ENCODE peak calls at places on chromosomes 6 and 20, in five cellular contexts. One of them, this sample, is unnamed.
A peak's percentile ranks its signal among the peaks of the same experiment; 100 is the strongest.

GRCh38 chr20:38181207-38181693 is 16.2 kb upstream of the TGM2 start:
- DNase-seq in tibial nerve: no peak
- DNase-seq in fibroblast of lung: no peak
- DNase-seq in cardiac muscle cell: no peak
- DNase-seq in lung: no peak
- DNase-seq in this sample: peak; percentile 94

GRCh38 chr6:106257195-106257594 is 68.4 kb downstream of the ATG5 start:
- DNase-seq in lung: no peak
- DNase-seq in cardiac muscle cell: no peak
- DNase-seq in fibroblast of lung: peak; percentile 70
- DNase-seq in tibial nerve: no peak
- DNase-seq in this sample: no peak

GRCh38 chr6:87907521-87907920 is 140.1 kb upstream of the SPACA1 start:
- DNase-seq in tibial nerve: no peak
- DNase-seq in lung: no peak
- DNase-seq in cardiac muscle cell: peak; percentile 83
- DNase-seq in fibroblast of lung: peak; percentile 91
- DNase-seq in this sample: peak; percentile 94

GRCh38 chr20:35663813-35664543 is 722 bp downstream of the CPNE1 start:
- DNase-seq in cardiac muscle cell: peak; percentile 41
- DNase-seq in fibroblast of lung: peak; percentile 32
- DNase-seq in lung: peak; percentile 36
- DNase-seq in tibial nerve: peak; percentile 19
- DNase-seq in this sample: peak; percentile 62

GRCh38 chr6:41939091-41939847 is 2.3 kb downstream of the CCND3 start:
- DNase-seq in cardiac muscle cell: peak; percentile 85
- DNase-seq in lung: peak; percentile 66
- DNase-seq in tibial nerve: no peak
- DNase-seq in fibroblast of lung: peak; percentile 42
- DNase-seq in this sample: peak; percentile 91

GRCh38 chr6:5122504-5123112 is 37.5 kb downstream of the PPP1R3G start:
- DNase-seq in fibroblast of lung: no peak
- DNase-seq in cardiac muscle cell: no peak
- DNase-seq in tibial nerve: no peak
- DNase-seq in lung: no peak
- DNase-seq in this sample: no peak

GRCh38 chr6:87322304-87323212 is at the start of gene SMIM8:
- DNase-seq in cardiac muscle cell: peak; percentile 75
- DNase-seq in tibial nerve: peak; percentile 64
- DNase-seq in lung: peak; percentile 85
- DNase-seq in fibroblast of lung: peak; percentile 75
- DNase-seq in this sample: peak; percentile 85

GRCh38 chr20:57651977-57652864 is 32.0 kb upstream of the ZBP1 start:
- DNase-seq in tibial nerve: peak; percentile 4
- DNase-seq in lung: no peak
- DNase-seq in fibroblast of lung: no peak
- DNase-seq in cardiac muscle cell: no peak
- DNase-seq in this sample: peak; percentile 9

GRCh38 chr20:4151991-4152695 is 136.8 kb upstream of the RNF24 start:
- DNase-seq in cardiac muscle cell: peak; percentile 37
- DNase-seq in lung: no peak
- DNase-seq in fibroblast of lung: peak; percentile 88
- DNase-seq in tibial nerve: no peak
- DNase-seq in this sample: no peak

GRCh38 chr6:70375882-70376281 is 37.4 kb upstream of the FAM135A start:
- DNase-seq in cardiac muscle cell: no peak
- DNase-seq in lung: no peak
- DNase-seq in tibial nerve: no peak
- DNase-seq in fibroblast of lung: no peak
- DNase-seq in this sample: peak; percentile 37

GRCh38 chr20:58040447-58041290 is 187.8 kb downstream of the ANKRD60 start:
- DNase-seq in lung: peak; percentile 22
- DNase-seq in fibroblast of lung: no peak
- DNase-seq in cardiac muscle cell: no peak
- DNase-seq in tibial nerve: no peak
- DNase-seq in this sample: no peak

GRCh38 chr6:31702421-31702818 is 704 bp downstream of the ABHD16A start:
- DNase-seq in cardiac muscle cell: no peak
- DNase-seq in tibial nerve: no peak
- DNase-seq in fibroblast of lung: peak; percentile 26
- DNase-seq in lung: no peak
- DNase-seq in this sample: no peak

GRCh38 chr6:89547286-89547685 is 91.3 kb downstream of the LYRM2 start:
- DNase-seq in fibroblast of lung: no peak
- DNase-seq in cardiac muscle cell: no peak
- DNase-seq in lung: no peak
- DNase-seq in tibial nerve: no peak
- DNase-seq in this sample: no peak

GRCh38 chr20:31908424-31908823 is 38.0 kb downstream of the TTLL9 start:
- DNase-seq in fibroblast of lung: no peak
- DNase-seq in cardiac muscle cell: no peak
- DNase-seq in tibial nerve: no peak
- DNase-seq in lung: no peak
- DNase-seq in this sample: no peak

GRCh38 chr20:38147751-38148150 is 17.3 kb downstream of the TGM2 start:
- DNase-seq in lung: no peak
- DNase-seq in fibroblast of lung: no peak
- DNase-seq in cardiac muscle cell: no peak
- DNase-seq in tibial nerve: no peak
- DNase-seq in this sample: no peak

GRCh38 chr6:47934023-47934422 is 152.2 kb downstream of the OPN5 start:
- DNase-seq in fibroblast of lung: no peak
- DNase-seq in tibial nerve: no peak
- DNase-seq in lung: no peak
- DNase-seq in cardiac muscle cell: no peak
- DNase-seq in this sample: no peak

GRCh38 chr20:53795170-53795569 is 201.5 kb upstream of the ZNF217 start:
- DNase-seq in lung: no peak
- DNase-seq in tibial nerve: no peak
- DNase-seq in fibroblast of lung: peak; percentile 61
- DNase-seq in cardiac muscle cell: no peak
- DNase-seq in this sample: no peak

GRCh38 chr6:157514659-157515496 is 133.9 kb downstream of the ZDHHC14 start:
- DNase-seq in tibial nerve: no peak
- DNase-seq in fibroblast of lung: peak; percentile 78
- DNase-seq in lung: no peak
- DNase-seq in cardiac muscle cell: peak; percentile 65
- DNase-seq in this sample: no peak

GRCh38 chr6:15327271-15327670 is 81.4 kb downstream of the JARID2 start:
- DNase-seq in cardiac muscle cell: no peak
- DNase-seq in lung: peak; percentile 41
- DNase-seq in fibroblast of lung: peak; percentile 15
- DNase-seq in tibial nerve: no peak
- DNase-seq in this sample: no peak

GRCh38 chr20:59004493-59004762 is 2.6 kb downstream of the CTSZ start:
- DNase-seq in cardiac muscle cell: no peak
- DNase-seq in fibroblast of lung: no peak
- DNase-seq in lung: no peak
- DNase-seq in tibial nerve: peak; percentile 30
- DNase-seq in this sample: no peak

GRCh38 chr20:52785678-52786077 is 186.5 kb upstream of the TSHZ2 start:
- DNase-seq in lung: no peak
- DNase-seq in tibial nerve: no peak
- DNase-seq in fibroblast of lung: no peak
- DNase-seq in cardiac muscle cell: peak; percentile 63
- DNase-seq in this sample: no peak

DNA sequence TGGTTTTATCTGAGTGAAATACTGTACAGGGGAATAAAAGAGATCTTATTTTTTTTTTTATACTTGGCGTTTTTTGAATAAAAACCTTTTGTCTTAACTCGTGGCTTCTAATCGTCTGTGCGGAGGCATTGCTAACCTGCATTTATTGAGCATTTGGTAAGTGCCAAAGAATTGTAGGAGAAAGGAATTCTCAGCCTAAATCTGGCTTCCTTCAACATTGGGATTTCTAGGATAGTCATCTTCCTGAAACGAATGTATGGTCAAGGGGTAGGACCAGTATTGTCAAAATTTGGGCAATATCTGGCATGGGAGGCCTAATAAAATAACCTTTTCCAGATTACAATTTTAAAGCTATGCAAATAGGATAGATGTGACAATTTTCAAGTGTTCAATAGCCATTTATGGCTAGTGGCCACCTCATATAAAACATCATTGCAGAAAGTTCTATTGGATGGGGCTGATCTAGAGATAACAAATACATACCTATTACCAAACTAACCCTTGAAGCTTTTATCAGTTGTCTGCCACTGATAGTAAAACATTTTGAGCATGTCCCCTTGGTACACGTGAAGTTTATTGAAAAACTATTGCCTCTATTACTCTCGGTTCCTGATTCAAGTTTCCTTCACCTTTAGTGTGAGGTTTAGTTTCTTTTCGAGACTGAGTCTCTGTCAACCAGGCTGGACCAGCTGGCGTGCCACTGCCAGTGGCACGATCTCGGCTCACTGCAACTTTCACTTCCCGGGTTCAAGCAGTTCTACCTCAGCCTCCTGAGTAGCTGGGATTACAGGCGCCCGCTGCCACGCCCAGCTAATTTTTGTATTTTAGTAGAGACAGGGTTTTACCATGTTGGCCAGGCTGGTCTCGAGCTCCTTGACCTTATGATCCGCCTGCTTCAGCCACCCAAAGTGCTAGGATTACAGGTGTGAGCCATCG is 5.6 kb downstream of the PIM1 start:
- DNase-seq in lung: no peak
- DNase-seq in cardiac muscle cell: peak; percentile 41
- DNase-seq in fibroblast of lung: no peak
- DNase-seq in tibial nerve: no peak
- DNase-seq in this sample: no peak
- H3K4me1 ChIP-seq in lung: peaks cover 7% of the 10 kb centered on the region
- H3K4me1 ChIP-seq in cardiac muscle cell: peaks cover 3% of the 10 kb centered on the region
- H3K4me1 ChIP-seq in fibroblast of lung: no peaks in the 10 kb centered on the region
- H3K4me1 ChIP-seq in tibial nerve: peaks cover 34% of the 10 kb centered on the region
- H3K4me1 ChIP-seq in this sample: no peaks in the 10 kb centered on the region

GRCh38 chr6:112911949-112912348 is 564.8 kb downstream of the RFPL4B start:
- DNase-seq in lung: no peak
- DNase-seq in cardiac muscle cell: peak; percentile 19
- DNase-seq in fibroblast of lung: peak; percentile 56
- DNase-seq in tibial nerve: peak; percentile 7
- DNase-seq in this sample: peak; percentile 63

GRCh38 chr6:112910256-112910655 is 563.1 kb downstream of the RFPL4B start:
- DNase-seq in cardiac muscle cell: peak; percentile 23
- DNase-seq in tibial nerve: no peak
- DNase-seq in fibroblast of lung: peak; percentile 75
- DNase-seq in lung: no peak
- DNase-seq in this sample: peak; percentile 47

GRCh38 chr6:112903361-112903760 is 556.2 kb downstream of the RFPL4B start:
- DNase-seq in fibroblast of lung: no peak
- DNase-seq in cardiac muscle cell: no peak
- DNase-seq in lung: no peak
- DNase-seq in tibial nerve: no peak
- DNase-seq in this sample: no peak

GRCh38 chr6:112909781-112910180 is 562.7 kb downstream of the RFPL4B start:
- DNase-seq in fibroblast of lung: peak; percentile 85
- DNase-seq in tibial nerve: no peak
- DNase-seq in lung: no peak
- DNase-seq in cardiac muscle cell: no peak
- DNase-seq in this sample: peak; percentile 3

DNA sequence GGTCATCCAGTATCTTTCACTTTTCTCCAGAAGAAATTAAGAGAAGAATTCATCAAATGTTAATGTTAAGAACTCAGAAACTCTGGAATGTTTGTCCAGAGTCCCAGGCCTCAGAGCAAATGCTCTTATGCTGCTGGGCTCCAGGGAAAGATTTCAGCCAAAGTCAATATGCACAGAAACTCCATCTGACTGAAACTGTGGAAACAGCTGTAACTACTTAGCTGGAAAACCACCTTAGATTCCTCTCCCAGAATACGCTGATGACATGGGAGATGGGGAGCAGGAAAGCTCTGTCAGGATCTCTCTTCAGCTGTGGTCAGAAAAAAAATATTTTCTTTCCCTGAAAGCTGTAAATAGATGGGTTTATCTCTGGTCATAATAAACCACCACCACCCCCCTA is 559.6 kb downstream of the RFPL4B start:
- DNase-seq in tibial nerve: peak; percentile 52
- DNase-seq in fibroblast of lung: peak; percentile 100
- DNase-seq in cardiac muscle cell: peak; percentile 86
- DNase-seq in lung: no peak
- DNase-seq in this sample: peak; percentile 78
- H3K27ac ChIP-seq in tibial nerve: no peak overlapping the region
- H3K27ac ChIP-seq in fibroblast of lung: no peak overlapping the region
- H3K27ac ChIP-seq in cardiac muscle cell: no peak overlapping the region
- H3K27ac ChIP-seq in lung: no peak overlapping the region
- H3K27ac ChIP-seq in this sample: peak overlapping the region; percentile 72

DNA sequence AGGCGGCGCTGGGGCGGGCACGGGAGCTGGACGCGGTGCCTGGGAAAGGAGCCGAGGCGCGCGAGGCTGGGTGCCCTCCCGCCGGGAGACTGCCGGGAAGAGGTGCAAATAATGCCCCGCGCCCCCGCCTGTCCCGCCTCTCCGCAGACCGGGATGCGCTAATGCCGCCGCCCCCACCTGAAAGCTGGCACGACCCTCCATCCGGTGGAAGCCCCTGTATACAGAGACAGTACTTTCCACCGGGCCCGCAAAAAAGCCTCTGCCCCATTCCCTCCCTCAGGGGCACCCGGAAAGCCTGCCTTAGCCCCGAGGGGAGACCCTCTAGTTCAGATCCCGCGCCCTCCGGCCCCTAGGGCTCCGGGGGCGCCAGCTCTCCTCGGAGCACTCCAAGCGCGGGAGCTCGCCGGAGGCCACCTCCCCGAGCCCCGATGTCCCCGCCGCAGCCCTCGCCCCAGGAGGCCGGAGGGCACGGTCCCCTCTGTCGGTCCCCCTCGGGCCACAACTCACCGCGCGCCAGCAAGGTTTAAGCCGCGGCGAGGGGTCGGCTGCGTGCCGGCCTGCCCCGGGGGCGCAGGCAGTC is 1.2 kb downstream of the GRM4 start:
- DNase-seq in fibroblast of lung: no peak
- DNase-seq in tibial nerve: no peak
- DNase-seq in cardiac muscle cell: no peak
- DNase-seq in lung: no peak
- DNase-seq in this sample: no peak
- H3K27me3 ChIP-seq in fibroblast of lung: peaks cover 51% of the 10 kb centered on the region
- H3K27me3 ChIP-seq in tibial nerve: peaks cover 92% of the 10 kb centered on the region
- H3K27me3 ChIP-seq in cardiac muscle cell: peaks cover 47% of the 10 kb centered on the region
- H3K27me3 ChIP-seq in lung: peaks cover 10% of the 10 kb centered on the region
- H3K27me3 ChIP-seq in this sample: peaks cover 3% of the 10 kb centered on the region

DNA sequence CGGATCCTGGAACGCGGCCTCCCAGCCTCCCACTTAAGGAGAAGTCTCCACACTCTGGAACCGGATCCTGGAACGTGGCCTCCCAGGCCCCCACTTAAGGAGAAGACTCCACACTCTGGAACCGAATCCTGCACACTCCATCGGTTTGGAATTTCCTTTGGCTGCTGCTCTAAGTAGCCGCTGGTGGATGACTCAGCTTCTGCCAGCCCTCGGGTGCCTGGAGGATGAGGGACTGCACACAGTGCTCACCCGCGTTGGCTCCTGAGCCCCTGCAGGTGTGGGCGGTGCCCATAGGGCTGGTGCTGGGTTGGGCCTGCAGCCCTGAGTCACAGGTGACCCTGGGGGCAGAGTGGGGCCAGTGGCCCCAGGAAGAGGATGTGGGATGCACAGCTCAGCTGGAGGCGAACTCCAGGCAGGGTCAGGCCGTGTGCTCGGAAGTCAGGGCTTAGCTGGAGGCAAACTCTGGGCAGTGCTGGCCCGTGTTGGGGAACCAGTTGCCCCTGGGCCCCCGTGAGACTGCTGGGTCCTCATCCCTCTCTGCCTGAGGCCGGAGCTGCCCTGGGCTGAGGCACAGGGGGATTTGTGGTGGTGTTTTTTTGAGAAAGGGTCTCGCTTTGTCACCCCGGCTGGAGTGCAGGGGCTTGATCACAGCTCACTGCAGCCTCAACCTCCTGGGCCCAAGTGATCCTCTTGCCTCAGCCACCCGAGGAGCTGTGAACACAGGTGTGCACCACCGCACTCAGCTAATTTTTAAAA is 13.9 kb upstream of the TNFRSF6B start:
- DNase-seq in lung: peak; percentile 71
- DNase-seq in cardiac muscle cell: peak; percentile 97
- DNase-seq in fibroblast of lung: peak; percentile 99
- DNase-seq in tibial nerve: peak; percentile 46
- DNase-seq in this sample: peak; percentile 85
- H3K4me1 ChIP-seq in lung: peaks cover 31% of the 10 kb centered on the region
- H3K4me1 ChIP-seq in cardiac muscle cell: peaks cover 7% of the 10 kb centered on the region
- H3K4me1 ChIP-seq in fibroblast of lung: peaks cover 30% of the 10 kb centered on the region
- H3K4me1 ChIP-seq in tibial nerve: peaks cover 48% of the 10 kb centered on the region
- H3K4me1 ChIP-seq in this sample: peaks cover 13% of the 10 kb centered on the region